ENCODE peak calls at places on chromosomes 7 and 10, in six cellular contexts. U is cardiac fibroblast; Y is ureter; M is activated naive CD4-positive, alpha-beta T cell; X is non-pigmented ciliary epithelial cell; L is SW480. S is an unnamed sample.
A peak's percentile ranks its signal among the peaks of the same experiment; 100 is the strongest.

GRCh38 chr10:613217-613616 is 76.3 kb downstream of the DIP2C start:
- DNase-seq in X (no peak), L (no peak), Y (peak; percentile 83), M (no peak), U (no peak), S (no peak)

GRCh38 chr10:121309164-121309563 is 289.1 kb downstream of the FGFR2 start:
- DNase-seq in L (no peak), Y (no peak), X (no peak), M (no peak), U (no peak), S (no peak)

GRCh38 chr10:87659571-87660483 is at the start of gene PAPSS2:
- DNase-seq in U (peak; percentile 77), Y (peak; percentile 59), L (peak; percentile 47), M (no peak), X (no peak), S (peak; percentile 83)

GRCh38 chr10:26621889-26622681 is 75.4 kb upstream of the PDSS1 start:
- DNase-seq in Y (peak; percentile 84), U (no peak), L (peak; percentile 26), X (no peak), M (no peak), S (peak; percentile 53)

GRCh38 chr7:74627699-74628411 is 29.7 kb upstream of the GTF2I start:
- DNase-seq in U (peak; percentile 34), X (no peak), Y (peak; percentile 53), L (peak; percentile 69), M (no peak), S (peak; percentile 69)

GRCh38 chr7:55441668-55442305 is 76.7 kb downstream of the LANCL2 start:
- DNase-seq in U (peak; percentile 76), L (no peak), X (peak; percentile 41), M (no peak), Y (no peak), S (peak; percentile 90)

GRCh38 chr7:73999664-74000420 is 28.1 kb upstream of the ELN start:
- DNase-seq in X (no peak), U (peak; percentile 68), M (no peak), Y (peak; percentile 82), L (peak; percentile 73), S (peak; percentile 93)

GRCh38 chr10:50623299-50624153 is at the start of gene SGMS1:
- DNase-seq in U (peak; percentile 83), M (peak; percentile 59), Y (peak; percentile 87), X (no peak), L (peak; percentile 82), S (peak; percentile 95)

GRCh38 chr7:85890244-85890811 is 703.5 kb upstream of the SEMA3D start:
- DNase-seq in L (peak; percentile 78), X (peak; percentile 2), Y (no peak), U (peak; percentile 45), M (no peak), S (peak; percentile 69)

GRCh38 chr7:96481831-96482230 is 159.9 kb upstream of the SLC25A13 start:
- DNase-seq in Y (no peak), L (no peak), M (no peak), X (peak; percentile 3), U (peak; percentile 34), S (no peak)

GRCh38 chr10:8499312-8499711 is 444.8 kb downstream of the GATA3 start:
- DNase-seq in U (no peak), M (no peak), L (no peak), X (no peak), Y (no peak), S (no peak)

GRCh38 chr7:82803411-82803810 is 359.3 kb downstream of the PCLO start:
- DNase-seq in Y (no peak), L (no peak), U (no peak), X (no peak), M (no peak), S (peak; percentile 26)

GRCh38 chr7:110988890-110989501 is 101.9 kb upstream of the LRRN3 start:
- DNase-seq in L (no peak), M (no peak), X (no peak), U (peak; percentile 38), Y (no peak), S (peak; percentile 18)

GRCh38 chr10:11046766-11047165 is 29.1 kb downstream of the CELF2 start:
- DNase-seq in Y (no peak), X (no peak), L (no peak), U (peak; percentile 20), M (no peak), S (peak; percentile 39)

GRCh38 chr7:44144426-44144967 is 3.4 kb upstream of the MYL7 start:
- DNase-seq in M (no peak), X (no peak), U (no peak), L (no peak), Y (no peak), S (no peak)

GRCh38 chr7:26190417-26190869 is 10.1 kb downstream of the HNRNPA2B1 start:
- DNase-seq in L (no peak), Y (no peak), U (no peak), M (no peak), X (no peak), S (no peak)

GRCh38 chr7:93006480-93007095 is 111.2 kb downstream of the SAMD9 start:
- DNase-seq in X (no peak), L (no peak), M (no peak), Y (no peak), U (peak; percentile 48), S (no peak)

GRCh38 chr10:131224106-131224505 is 87.4 kb downstream of the TCERG1L start:
- DNase-seq in U (no peak), X (no peak), Y (no peak), M (no peak), L (no peak), S (no peak)

GRCh38 chr7:130741336-130741995 is 7.5 kb upstream of the KLF14 start:
- DNase-seq in Y (no peak), U (no peak), L (no peak), X (no peak), M (no peak), S (no peak)

GRCh38 chr7:138773817-138774216 is 24.0 kb upstream of the TMEM213 start:
- DNase-seq in Y (no peak), M (no peak), L (no peak), X (no peak), U (no peak), S (no peak)

GRCh38 chr7:29289156-29290021 is 94.8 kb downstream of the CHN2 start:
- DNase-seq in X (no peak), Y (no peak), U (peak; percentile 44), M (no peak), L (no peak), S (no peak)

GRCh38 chr7:77232467-77232866 is 32.8 kb upstream of the FGL2 start:
- DNase-seq in L (no peak), X (no peak), U (no peak), Y (no peak), M (no peak), S (no peak)

GRCh38 chr10:100894589-100895294 is 18.0 kb upstream of the SLF2 start:
- DNase-seq in M (no peak), L (no peak), Y (peak; percentile 12), X (no peak), U (no peak), S (no peak)

GRCh38 chr7:77415822-77416620 is at the start of gene GSAP:
- DNase-seq in X (no peak), M (peak; percentile 24), Y (peak; percentile 68), U (peak; percentile 30), L (peak; percentile 57), S (peak; percentile 70)

GRCh38 chr7:81414411-81414810 is 355.4 kb downstream of the HGF start:
- DNase-seq in Y (no peak), M (no peak), L (no peak), U (peak; percentile 36), X (no peak), S (peak; percentile 13)

GRCh38 chr10:22435650-22436049 is 90.4 kb downstream of the SPAG6 start:
- DNase-seq in U (no peak), X (no peak), M (no peak), L (no peak), Y (no peak), S (no peak)

GRCh38 chr10:52004342-52004949 is 305.1 kb upstream of the CSTF2T start:
- DNase-seq in M (no peak), Y (no peak), L (peak; percentile 37), X (peak; percentile 6), U (peak; percentile 73), S (peak; percentile 70)

GRCh38 chr10:132104471-132105301 is 38.9 kb downstream of the JAKMIP3 start:
- DNase-seq in X (no peak), U (no peak), M (no peak), Y (peak; percentile 34), L (no peak), S (no peak)

GRCh38 chr7:138832966-138833365 is 35.0 kb upstream of the ATP6V0A4 start:
- DNase-seq in X (no peak), L (no peak), U (no peak), M (no peak), Y (no peak), S (no peak)

GRCh38 chr10:79182122-79182521 is 113.4 kb downstream of the ZMIZ1 start:
- DNase-seq in M (no peak), U (no peak), Y (no peak), X (no peak), L (no peak), S (no peak)

GRCh38 chr7:24419070-24419469 is 135.1 kb downstream of the NPY start:
- DNase-seq in U (peak; percentile 6), M (no peak), Y (no peak), L (peak; percentile 27), X (no peak), S (peak; percentile 36)

S was measured in GM23248.